ENCODE peak calls at places on chromosome 19, in four cellular contexts. Z is fibroblast of mammary gland, A is cardiac fibroblast, V is kidney epithelial cell. J is an unnamed sample.

GRCh38 chr19:34408421-34408820 is 4.2 kb downstream of the PDCD2L start:
- DNase-seq in Z (no peak), A (no peak), V (no peak), J (no peak)

GRCh38 chr19:13887529-13887928 is 10.6 kb downstream of the NANOS3 start:
- DNase-seq in Z (peak; percentile 38), A (peak; percentile 12), V (no peak), J (peak; percentile 19)

GRCh38 chr19:56170261-56170660 is 5.5 kb upstream of the GALP start:
- DNase-seq in Z (peak; percentile 92), A (no peak), V (peak; percentile 78), J (no peak)

GRCh38 chr19:35429698-35430097 is 18.4 kb upstream of the FFAR2 start:
- DNase-seq in Z (no peak), A (no peak), V (no peak), J (no peak)

GRCh38 chr19:54325194-54325621 is 12.2 kb upstream of the LILRA5 start:
- DNase-seq in Z (peak; percentile 38), A (peak; percentile 48), V (no peak), J (no peak)

GRCh38 chr19:41023193-41023592 is 32.1 kb downstream of the CYP2B6 start:
- DNase-seq in Z (no peak), A (no peak), V (no peak), J (no peak)

GRCh38 chr19:56637976-56638555 is 4.9 kb upstream of the SMIM17 start:
- DNase-seq in Z (peak; percentile 74), A (peak; percentile 69), V (peak; percentile 1), J (no peak)

GRCh38 chr19:14096272-14096992 is 5.9 kb upstream of the SAMD1 start:
- DNase-seq in Z (no peak), A (no peak), V (no peak), J (no peak)

GRCh38 chr19:29917911-29918310 is 24.1 kb upstream of the URI1 start:
- DNase-seq in Z (no peak), A (no peak), V (no peak), J (no peak)

GRCh38 chr19:35935911-35936737 is at the start of gene LRFN3:
- DNase-seq in Z (peak; percentile 59), A (peak; percentile 72), V (no peak), J (no peak)

GRCh38 chr19:47255947-47256687 is at the start of gene CCDC9:
- DNase-seq in Z (peak; percentile 94), A (peak; percentile 98), V (peak; percentile 85), J (no peak)

GRCh38 chr19:55495646-55496349 is 7.6 kb downstream of the SSC5D start:
- DNase-seq in Z (no peak), A (no peak), V (no peak), J (no peak)

GRCh38 chr19:35757231-35757748 is 461 bp upstream of the HSPB6 start:
- DNase-seq in Z (peak; percentile 98), A (peak; percentile 99), V (no peak), J (peak; percentile 34)

GRCh38 chr19:16293133-16294085 is 31.2 kb upstream of the KLF2 start:
- DNase-seq in Z (peak; percentile 96), A (peak; percentile 99), V (peak; percentile 42), J (peak; percentile 87)

GRCh38 chr19:4224470-4224869 is 4.9 kb upstream of the EBI3 start:
- DNase-seq in Z (no peak), A (no peak), V (no peak), J (no peak)
- TF ChIP-seq CTCF in Z (no peak), A (no peak), V (no peak), J (no peak)

GRCh38 chr19:18939922-18940775 is 868 bp downstream of the HOMER3 start:
- DNase-seq in Z (peak; percentile 45), A (peak; percentile 46), V (peak; percentile 12), J (no peak)
- TF ChIP-seq CTCF in Z (no peak), A (no peak), V (peak; percentile 2), J (no peak)

DNA sequence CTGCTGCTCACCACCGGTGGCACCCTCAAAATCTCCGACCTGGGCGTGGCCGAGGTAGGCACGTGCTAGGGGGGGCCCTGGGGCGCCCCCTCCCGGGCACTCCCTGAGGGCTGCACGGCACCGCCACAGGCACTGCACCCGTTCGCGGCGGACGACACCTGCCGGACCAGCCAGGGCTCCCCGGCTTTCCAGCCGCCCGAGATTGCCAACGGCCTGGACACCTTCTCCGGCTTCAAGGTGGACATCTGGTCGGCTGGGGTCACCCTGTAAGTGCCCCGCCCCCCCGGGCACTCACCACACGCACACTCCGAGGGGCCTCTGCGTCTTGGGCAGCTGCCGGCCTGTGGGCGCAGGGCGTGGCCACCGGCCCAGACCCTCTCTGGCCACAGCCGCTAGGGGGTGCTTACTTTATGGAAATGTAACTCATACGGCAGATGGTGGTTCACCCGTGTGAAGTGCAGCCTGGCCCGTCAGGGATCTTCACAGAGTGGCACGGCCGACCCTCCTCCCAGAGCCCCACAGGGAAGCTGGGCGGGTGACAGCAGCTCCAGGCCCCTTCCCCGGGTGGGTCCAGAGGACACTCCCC is 15.0 kb downstream of the STK11 start:
- DNase-seq in Z (no peak), A (no peak), V (no peak), J (no peak)
- TF ChIP-seq CTCF in Z (peak; percentile 32), A (peak; percentile 4), V (peak; percentile 17), J (no peak)

DNA sequence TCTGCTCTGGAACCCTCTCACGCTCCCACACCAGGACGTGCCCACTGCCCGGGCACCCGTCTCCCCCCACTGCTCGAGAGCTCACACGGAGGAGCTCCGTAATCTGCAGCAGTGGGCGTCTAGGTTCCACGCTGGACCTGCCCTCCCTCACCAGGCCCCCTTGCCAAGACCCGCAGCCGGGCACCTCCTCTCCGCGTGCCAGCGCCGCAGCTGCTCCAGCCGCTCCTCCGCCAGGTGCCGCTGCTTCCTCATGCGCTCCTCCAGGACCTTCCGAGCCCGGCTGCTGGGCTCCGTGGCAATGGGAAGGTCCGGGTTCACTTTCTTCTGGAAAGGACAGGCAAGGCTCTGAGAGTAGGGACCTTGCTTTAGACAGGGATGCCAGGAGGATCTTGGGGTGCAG is 35.0 kb upstream of the MATK start:
- DNase-seq in Z (no peak), A (no peak), V (no peak), J (no peak)
- TF ChIP-seq CTCF in Z (no peak), A (no peak), V (no peak), J (no peak)

GRCh38 chr19:48645652-48646191 is at the start of gene CA11:
- DNase-seq in Z (no peak), A (no peak), V (no peak), J (no peak)
- TF ChIP-seq CTCF in Z (no peak), A (no peak), V (no peak), J (no peak)

GRCh38 chr19:51342631-51343569 is 961 bp upstream of the VSIG10L start:
- DNase-seq in Z (no peak), A (no peak), V (no peak), J (no peak)
- TF ChIP-seq CTCF in Z (no peak), A (no peak), V (no peak), J (no peak)

GRCh38 chr19:6739390-6739883 is at the start of gene TRIP10:
- DNase-seq in Z (peak; percentile 71), A (peak; percentile 89), V (no peak), J (no peak)

GRCh38 chr19:6740589-6741348 is 1.3 kb downstream of the TRIP10 start:
- DNase-seq in Z (peak; percentile 19), A (peak; percentile 65), V (no peak), J (no peak)

GRCh38 chr19:6737873-6738725 is 719 bp upstream of the GPR108 start:
- DNase-seq in Z (peak; percentile 77), A (peak; percentile 100), V (no peak), J (no peak)

GRCh38 chr19:6738726-6739389 is 622 bp upstream of the TRIP10 start:
- DNase-seq in Z (peak; percentile 47), A (peak; percentile 44), V (no peak), J (no peak)

DNA sequence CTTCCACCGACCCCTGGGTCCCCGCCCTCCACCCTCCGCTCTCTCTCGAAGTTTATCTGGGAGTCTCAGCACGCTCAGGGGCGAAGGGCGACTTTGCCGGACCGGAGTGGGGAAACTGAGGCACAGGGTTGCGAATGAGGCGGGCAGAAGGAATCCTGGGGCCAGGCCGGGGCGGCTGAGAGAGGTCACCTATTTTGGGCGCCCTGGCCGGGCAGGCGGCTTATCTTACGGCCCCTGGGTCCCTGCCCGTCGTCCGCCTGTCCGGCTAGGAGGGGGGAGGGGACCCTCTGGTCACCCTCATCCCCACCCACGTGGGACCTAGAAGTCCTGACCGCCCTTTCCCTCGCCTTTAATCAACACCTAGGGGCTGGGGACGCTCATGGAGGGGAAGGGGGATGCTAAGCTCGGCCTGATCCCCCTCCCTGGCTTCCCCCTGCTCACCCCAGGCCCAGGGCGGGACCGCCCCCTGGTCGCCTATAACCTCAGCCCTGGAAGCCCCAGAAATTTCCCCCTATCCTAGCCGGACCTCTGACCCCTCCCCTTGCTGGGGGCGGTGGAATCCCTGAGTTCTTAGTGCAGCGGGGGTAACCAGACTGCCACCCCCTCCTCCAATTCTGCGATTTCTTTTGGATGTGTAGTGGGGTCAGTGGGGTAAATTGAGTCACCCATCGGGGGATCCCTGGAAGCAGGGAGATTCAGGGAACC is 556 bp downstream of the TRIP10 start:
- DNase-seq in Z (no peak), A (no peak), V (no peak), J (no peak)
- TF ChIP-seq CTCF in Z (no peak), A (no peak), V (no peak), J (no peak)

GRCh38 chr19:33248954-33249613 is 23.4 kb upstream of the SLC7A10 start:
- DNase-seq in Z (no peak), A (no peak), V (no peak), J (no peak)
- TF ChIP-seq CTCF in Z (no peak), A (no peak), V (no peak), J (peak; percentile 12)

GRCh38 chr19:12791345-12792047 is at the start of gene JUNB:
- DNase-seq in Z (peak; percentile 95), A (peak; percentile 99), V (no peak), J (peak; percentile 83)
- TF ChIP-seq CTCF in Z (no peak), A (peak; percentile 10), V (no peak), J (no peak)